ENCODE peak calls at places on chromosomes 5 and 9, in four cellular contexts. L is pancreas, S is uterus, W is prostate gland. T is an unnamed sample. For H3K4me1, the result is how much of the 10 kb centered on the place peaks cover.

GRCh38 chr5:119420173-119420572 is 32.1 kb upstream of the HSD17B4 start:
- DNase-seq in L (no peak), S (no peak), W (peak), T (no peak)

GRCh38 chr9:16571127-16571848 is 299.2 kb downstream of the BNC2 start:
- DNase-seq in L (no peak), S (peak), W (no peak), T (no peak)

GRCh38 chr5:93378073-93378472 is 202.9 kb downstream of the NR2F1-AS1 start:
- DNase-seq in L (no peak), S (no peak), W (no peak), T (no peak)

GRCh38 chr5:87411586-87412416 is 929 bp downstream of the CCNH start:
- DNase-seq in L (peak), S (peak), W (peak), T (peak)

GRCh38 chr5:168885324-168886120 is 306.4 kb upstream of the PANK3 start:
- DNase-seq in L (no peak), S (no peak), W (no peak), T (peak)

GRCh38 chr9:109371374-109371773 is 50.5 kb upstream of the EPB41L4B start:
- DNase-seq in L (no peak), S (no peak), W (no peak), T (no peak)

GRCh38 chr5:677131-678101 is 15.7 kb downstream of the TPPP start:
- DNase-seq in L (no peak), S (peak), W (no peak), T (peak)

GRCh38 chr9:107612136-107612535 is 122.6 kb upstream of the KLF4 start:
- DNase-seq in L (no peak), S (peak), W (no peak), T (peak)

GRCh38 chr5:168876419-168876818 is 297.3 kb upstream of the PANK3 start:
- DNase-seq in L (no peak), S (no peak), W (no peak), T (no peak)

GRCh38 chr9:86286278-86286677 is 3.9 kb upstream of the ISCA1 start:
- DNase-seq in L (no peak), S (no peak), W (no peak), T (no peak)

GRCh38 chr9:109273869-109274268 is 47.0 kb downstream of the EPB41L4B start:
- DNase-seq in L (no peak), S (no peak), W (no peak), T (no peak)

GRCh38 chr5:58002318-58002717 is 457.6 kb downstream of the PLK2 start:
- DNase-seq in L (no peak), S (no peak), W (no peak), T (no peak)

GRCh38 chr9:93267681-93268505 is 84.0 kb downstream of the WNK2 start:
- DNase-seq in L (no peak), S (no peak), W (no peak), T (no peak)

GRCh38 chr5:160342413-160342941 is 27.9 kb downstream of the C1QTNF2 start:
- DNase-seq in L (no peak), S (no peak), W (no peak), T (no peak)

GRCh38 chr5:56698463-56699381 is 116.6 kb upstream of the MAP3K1 start:
- DNase-seq in L (peak), S (no peak), W (no peak), T (no peak)

GRCh38 chr5:157778121-157778805 is 34.8 kb downstream of the LSM11 start:
- DNase-seq in L (no peak), S (no peak), W (peak), T (no peak)

GRCh38 chr5:14108170-14108996 is 34.8 kb upstream of the TRIO start:
- DNase-seq in L (peak), S (peak), W (peak), T (peak)

GRCh38 chr5:135179308-135179980 is 145.4 kb upstream of the PITX1 start:
- DNase-seq in L (peak), S (no peak), W (no peak), T (peak)

GRCh38 chr5:81391-82021 is 10.5 kb upstream of the PLEKHG4B start:
- DNase-seq in L (no peak), S (no peak), W (no peak), T (peak)

GRCh38 chr9:115691097-115691496 is 462.5 kb upstream of the PAPPA start:
- DNase-seq in L (no peak), S (no peak), W (no peak), T (no peak)

GRCh38 chr5:75670571-75670970 is 46.7 kb downstream of the POC5 start:
- DNase-seq in L (no peak), S (no peak), W (no peak), T (no peak)

GRCh38 chr9:127720031-127720864 is 4.4 kb downstream of the TTC16 start:
- DNase-seq in L (no peak), S (no peak), W (no peak), T (no peak)

GRCh38 chr5:60183881-60184280 is 290.4 kb upstream of the PDE4D start:
- DNase-seq in L (no peak), S (no peak), W (no peak), T (no peak)

GRCh38 chr9:136525207-136525606 is 20.6 kb downstream of the NOTCH1 start:
- DNase-seq in L (no peak), S (no peak), W (no peak), T (no peak)

GRCh38 chr5:59992206-59992605 is 98.7 kb upstream of the PDE4D start:
- DNase-seq in L (no peak), S (no peak), W (no peak), T (no peak)

GRCh38 chr9:83708515-83709158 is 879 bp upstream of the UBQLN1 start:
- DNase-seq in L (peak), S (peak), W (peak), T (peak)

GRCh38 chr5:149723374-149723773 is 6.7 kb upstream of the PPARGC1B start:
- DNase-seq in L (no peak), S (no peak), W (no peak), T (no peak)

GRCh38 chr5:108212775-108213346 is 169.0 kb downstream of the FBXL17 start:
- DNase-seq in L (no peak), S (no peak), W (no peak), T (no peak)

GRCh38 chr9:86794356-86795046 is 152.8 kb downstream of the GAS1 start:
- DNase-seq in L (no peak), S (peak), W (no peak), T (no peak)

GRCh38 chr9:73689091-73689870 is 537.6 kb downstream of the ANXA1 start:
- DNase-seq in L (no peak), S (no peak), W (no peak), T (no peak)

GRCh38 chr5:141496038-141496437 is 7.2 kb downstream of the PCDHGC5 start:
- DNase-seq in L (no peak), S (no peak), W (no peak), T (no peak)

GRCh38 chr5:157059093-157059539 is at the start of gene HAVCR1:
- DNase-seq in L (no peak), S (no peak), W (no peak), T (no peak)

GRCh38 chr9:121267689-121268597 is at the start of gene GSN:
- DNase-seq in L (peak), S (peak), W (peak), T (no peak)

GRCh38 chr5:150553402-150553801 is 45.5 kb downstream of the NDST1 start:
- DNase-seq in L (no peak), S (no peak), W (no peak), T (no peak)

GRCh38 chr9:136260936-136261472 is 15.4 kb upstream of the QSOX2 start:
- DNase-seq in L (no peak), S (no peak), W (no peak), T (no peak)

GRCh38 chr5:123803359-123803758 is 291.4 kb downstream of the CSNK1G3 start:
- DNase-seq in L (no peak), S (no peak), W (no peak), T (no peak)

GRCh38 chr5:61966991-61967390 is 339.0 kb upstream of the KIF2A start:
- DNase-seq in L (no peak), S (no peak), W (no peak), T (no peak)

GRCh38 chr5:51230336-51230735 is 152.9 kb upstream of the ISL1 start:
- DNase-seq in L (no peak), S (no peak), W (no peak), T (no peak)

GRCh38 chr5:31096238-31096865 is 97.1 kb upstream of the CDH6 start:
- DNase-seq in L (no peak), S (no peak), W (no peak), T (no peak)

GRCh38 chr5:178117911-178118310 is 4.6 kb downstream of the N4BP3 start:
- DNase-seq in L (no peak), S (no peak), W (no peak), T (no peak)

GRCh38 chr5:178116406-178116885 is 3.1 kb downstream of the N4BP3 start:
- DNase-seq in L (no peak), S (no peak), W (no peak), T (no peak)

GRCh38 chr5:178115136-178115834 is 2.0 kb downstream of the N4BP3 start:
- DNase-seq in L (no peak), S (no peak), W (no peak), T (no peak)

GRCh38 chr5:178114325-178115135 is 1.2 kb downstream of the N4BP3 start:
- DNase-seq in L (no peak), S (no peak), W (no peak), T (no peak)

GRCh38 chr5:178115835-178116405 is 2.6 kb downstream of the N4BP3 start:
- DNase-seq in L (no peak), S (no peak), W (no peak), T (no peak)
- H3K4me1 ChIP-seq in L (under half), S (under half), W (under half), T (under half)

GRCh38 chr5:173626501-173626812 is 10.0 kb upstream of the BOD1 start:
- DNase-seq in L (no peak), S (no peak), W (no peak), T (no peak)

GRCh38 chr5:173625261-173625660 is 8.8 kb upstream of the BOD1 start:
- DNase-seq in L (no peak), S (no peak), W (no peak), T (no peak)

GRCh38 chr5:173624276-173624675 is 7.8 kb upstream of the BOD1 start:
- DNase-seq in L (no peak), S (no peak), W (no peak), T (no peak)

GRCh38 chr5:173627271-173627670 is 10.8 kb upstream of the BOD1 start:
- DNase-seq in L (no peak), S (no peak), W (no peak), T (no peak)

GRCh38 chr5:173625686-173626500 is 9.4 kb upstream of the BOD1 start:
- DNase-seq in L (no peak), S (no peak), W (no peak), T (no peak)
- H3K27ac ChIP-seq in L (no peak), S (no peak), W (no peak), T (no peak)

DNA sequence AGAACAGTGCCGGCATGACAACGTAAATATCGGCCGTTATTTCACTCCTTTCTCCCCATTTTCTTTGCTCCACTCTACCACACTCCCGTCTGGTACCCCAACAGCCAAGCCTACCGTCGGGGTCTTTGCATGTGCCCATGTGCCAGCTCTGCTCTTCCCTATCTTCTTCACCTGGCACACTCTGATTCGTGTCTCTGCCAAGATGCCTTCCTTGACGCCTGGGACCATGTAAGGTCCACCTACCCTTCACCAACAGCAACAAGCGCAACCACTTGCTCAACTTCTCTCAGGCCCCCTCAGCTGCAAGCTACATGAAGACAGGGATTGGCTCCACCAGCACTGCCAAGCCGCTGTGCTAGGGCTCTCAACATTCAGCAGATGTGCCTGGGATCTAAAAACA is 4.4 kb downstream of the MGAT1 start:
- DNase-seq in L (no peak), S (no peak), W (no peak), T (no peak)
- H3K4me1 ChIP-seq in L (under half), S (under half), W (under half), T (under half)

GRCh38 chr5:37695651-37696050 is 144.2 kb downstream of the GDNF start:
- DNase-seq in L (no peak), S (no peak), W (no peak), T (no peak)

GRCh38 chr5:37701868-37702267 is 138.0 kb downstream of the GDNF start:
- DNase-seq in L (no peak), S (no peak), W (no peak), T (no peak)

GRCh38 chr5:37694867-37695266 is 145.0 kb downstream of the GDNF start:
- DNase-seq in L (no peak), S (no peak), W (no peak), T (no peak)

DNA sequence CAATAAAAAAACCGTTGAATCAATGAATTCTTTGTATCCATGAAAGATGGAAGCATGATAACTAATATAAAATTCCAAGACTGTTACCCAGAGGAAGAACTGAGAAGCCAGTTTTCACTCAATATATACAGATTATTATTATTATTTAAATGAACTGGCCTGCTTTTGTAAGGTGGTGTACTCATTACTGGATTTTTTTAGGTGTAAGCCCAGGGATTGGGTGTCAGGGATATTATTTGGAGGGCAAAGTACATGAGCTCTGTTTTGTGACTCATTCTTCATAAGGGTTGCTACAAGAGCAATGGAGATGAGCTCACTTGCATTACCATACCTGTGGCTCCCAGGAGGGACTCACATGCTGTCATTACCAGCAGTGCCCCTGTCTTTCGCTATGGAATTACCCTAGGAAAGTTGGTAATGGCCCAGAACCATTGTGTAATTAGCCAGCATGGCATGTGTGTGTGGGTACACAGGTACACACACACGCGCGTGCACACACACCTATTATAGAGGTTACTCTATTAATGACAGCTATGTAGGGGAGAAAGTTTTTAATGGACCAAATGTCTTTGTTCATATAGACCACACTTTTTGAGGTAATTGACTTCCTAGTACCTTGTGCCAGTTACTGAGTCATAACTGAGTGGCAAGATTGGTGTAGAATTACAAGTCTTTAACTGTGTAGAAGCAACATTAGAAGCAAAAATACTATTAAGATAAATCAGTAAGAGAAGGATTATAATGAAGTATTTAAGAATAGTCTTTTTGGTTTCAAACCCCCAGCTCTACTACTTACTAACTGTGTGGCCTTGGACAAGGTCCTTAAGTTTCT is 143.4 kb downstream of the GDNF start:
- DNase-seq in L (no peak), S (no peak), W (no peak), T (no peak)
- H3K27ac ChIP-seq in L (no peak), S (no peak), W (no peak), T (no peak)

DNA sequence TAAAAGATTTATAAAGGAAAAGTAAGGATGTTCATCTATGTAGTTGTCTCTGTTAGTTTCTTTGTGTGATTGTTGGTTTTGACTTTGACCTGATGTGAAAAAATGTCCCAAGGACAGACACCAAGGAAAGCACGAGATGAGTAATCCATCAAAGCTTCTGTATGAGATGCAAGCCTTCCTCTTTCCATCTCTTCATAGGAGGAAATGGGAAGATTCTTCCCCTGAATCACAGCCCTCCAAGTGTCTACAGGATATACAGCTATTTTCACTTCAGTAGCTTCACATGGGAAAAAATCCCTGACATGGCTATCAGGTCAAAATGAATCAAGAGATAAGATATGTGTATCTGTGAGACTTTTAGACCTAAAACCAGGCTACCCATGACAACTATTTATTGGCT is 29.0 kb upstream of the CEMIP2 start:
- DNase-seq in L (no peak), S (no peak), W (no peak), T (no peak)
- H3K4me1 ChIP-seq in L (under half), S (under half), W (under half), T (under half)

GRCh38 chr5:179321206-179321987 is 23.9 kb downstream of the ADAMTS2 start:
- DNase-seq in L (no peak), S (no peak), W (no peak), T (no peak)

GRCh38 chr5:179319123-179319522 is 26.1 kb downstream of the ADAMTS2 start:
- DNase-seq in L (no peak), S (no peak), W (no peak), T (no peak)

GRCh38 chr5:179318193-179318955 is 26.9 kb downstream of the ADAMTS2 start:
- DNase-seq in L (no peak), S (no peak), W (no peak), T (no peak)

GRCh38 chr5:179317411-179318192 is 27.7 kb downstream of the ADAMTS2 start:
- DNase-seq in L (no peak), S (no peak), W (no peak), T (no peak)

DNA sequence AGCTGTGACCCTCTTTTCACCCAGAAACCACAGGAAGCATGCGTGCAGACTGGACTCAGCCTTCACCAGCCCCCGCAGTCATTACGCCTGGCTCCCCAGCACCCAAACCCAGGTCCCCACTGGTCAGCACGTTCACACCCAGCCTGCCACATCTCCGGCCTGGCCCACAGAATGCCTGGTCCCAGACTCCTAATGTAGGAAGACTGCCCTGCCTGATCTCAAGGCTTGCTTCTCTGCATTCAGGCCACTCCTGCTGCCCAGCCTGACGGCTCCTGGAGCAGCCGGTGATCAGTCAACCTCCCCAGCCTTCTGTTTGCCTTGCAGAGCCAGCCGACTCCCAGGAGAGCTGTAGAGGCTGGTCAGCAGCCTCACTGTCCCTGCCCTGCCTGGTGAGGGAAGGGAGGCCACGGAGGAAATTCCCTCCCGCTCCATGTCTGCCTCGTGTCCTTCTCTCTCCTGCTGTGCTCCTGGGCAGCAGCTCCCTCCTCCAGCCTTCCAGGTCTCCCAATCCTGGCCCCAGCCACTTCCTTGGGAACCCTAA is 25.4 kb downstream of the ADAMTS2 start:
- DNase-seq in L (no peak), S (no peak), W (no peak), T (no peak)
- H3K27ac ChIP-seq in L (no peak), S (no peak), W (no peak), T (no peak)

GRCh38 chr5:177472460-177473441 is 683 bp downstream of the DBN1 start:
- DNase-seq in L (no peak), S (no peak), W (no peak), T (no peak)
- H3K4me1 ChIP-seq in L (under half), S (under half), W (under half), T (half or more)